ENCODE peak calls at places on chromosome 20, in seven cellular contexts. One of them, this sample, is unnamed.

GRCh38 chr20:61558726-61559125 is 306.7 kb downstream of the CDH4 start:
- DNase-seq in heart right ventricle: no peak
- DNase-seq in endothelial cell: no peak
- DNase-seq in WTC11: no peak
- DNase-seq in cardiac muscle cell: no peak
- DNase-seq in fibroblast of pulmonary artery: no peak
- DNase-seq in A549: no peak
- DNase-seq in this sample: no peak

GRCh38 chr20:32329817-32330554 is 28.1 kb upstream of the ASXL1 start:
- DNase-seq in heart right ventricle: no peak
- DNase-seq in endothelial cell: no peak
- DNase-seq in WTC11: no peak
- DNase-seq in cardiac muscle cell: no peak
- DNase-seq in fibroblast of pulmonary artery: no peak
- DNase-seq in A549: no peak
- DNase-seq in this sample: no peak

GRCh38 chr20:46058656-46059281 is 29.8 kb downstream of the SLC12A5 start:
- DNase-seq in heart right ventricle: no peak
- DNase-seq in endothelial cell: peak
- DNase-seq in WTC11: peak
- DNase-seq in cardiac muscle cell: no peak
- DNase-seq in fibroblast of pulmonary artery: no peak
- DNase-seq in A549: no peak
- DNase-seq in this sample: peak

GRCh38 chr20:45426621-45427020 is 10.7 kb downstream of the PIGT start:
- DNase-seq in heart right ventricle: no peak
- DNase-seq in endothelial cell: no peak
- DNase-seq in WTC11: no peak
- DNase-seq in cardiac muscle cell: no peak
- DNase-seq in fibroblast of pulmonary artery: no peak
- DNase-seq in A549: no peak
- DNase-seq in this sample: no peak

GRCh38 chr20:25126630-25127029 is 44.7 kb upstream of the VSX1 start:
- DNase-seq in heart right ventricle: no peak
- DNase-seq in endothelial cell: no peak
- DNase-seq in WTC11: no peak
- DNase-seq in cardiac muscle cell: no peak
- DNase-seq in fibroblast of pulmonary artery: no peak
- DNase-seq in A549: no peak
- DNase-seq in this sample: no peak

GRCh38 chr20:62355527-62356142 is 11.5 kb downstream of the LAMA5 start:
- DNase-seq in heart right ventricle: peak
- DNase-seq in endothelial cell: no peak
- DNase-seq in WTC11: no peak
- DNase-seq in cardiac muscle cell: peak
- DNase-seq in fibroblast of pulmonary artery: peak
- DNase-seq in A549: peak
- DNase-seq in this sample: no peak

GRCh38 chr20:60332523-60332922 is 374.3 kb downstream of the CDH26 start:
- DNase-seq in heart right ventricle: no peak
- DNase-seq in endothelial cell: no peak
- DNase-seq in WTC11: no peak
- DNase-seq in cardiac muscle cell: no peak
- DNase-seq in fibroblast of pulmonary artery: no peak
- DNase-seq in A549: no peak
- DNase-seq in this sample: no peak

GRCh38 chr20:62040381-62040922 is 25.2 kb downstream of the TAF4 start:
- DNase-seq in heart right ventricle: no peak
- DNase-seq in endothelial cell: no peak
- DNase-seq in WTC11: no peak
- DNase-seq in cardiac muscle cell: no peak
- DNase-seq in fibroblast of pulmonary artery: no peak
- DNase-seq in A549: no peak
- DNase-seq in this sample: no peak

GRCh38 chr20:44419131-44419844 is 56.4 kb upstream of the TTPAL start:
- DNase-seq in heart right ventricle: no peak
- DNase-seq in endothelial cell: no peak
- DNase-seq in WTC11: no peak
- DNase-seq in cardiac muscle cell: no peak
- DNase-seq in fibroblast of pulmonary artery: no peak
- DNase-seq in A549: no peak
- DNase-seq in this sample: no peak

GRCh38 chr20:31691646-31692275 is 30.9 kb downstream of the BCL2L1 start:
- DNase-seq in heart right ventricle: no peak
- DNase-seq in endothelial cell: no peak
- DNase-seq in WTC11: no peak
- DNase-seq in cardiac muscle cell: peak
- DNase-seq in fibroblast of pulmonary artery: no peak
- DNase-seq in A549: no peak
- DNase-seq in this sample: no peak

GRCh38 chr20:1478566-1478965 is 11.9 kb upstream of the NSFL1C start:
- DNase-seq in heart right ventricle: no peak
- DNase-seq in endothelial cell: no peak
- DNase-seq in WTC11: no peak
- DNase-seq in cardiac muscle cell: peak
- DNase-seq in fibroblast of pulmonary artery: peak
- DNase-seq in A549: peak
- DNase-seq in this sample: no peak

GRCh38 chr20:9985773-9986172 is 49.0 kb upstream of the ANKEF1 start:
- DNase-seq in heart right ventricle: no peak
- DNase-seq in endothelial cell: no peak
- DNase-seq in WTC11: no peak
- DNase-seq in cardiac muscle cell: peak
- DNase-seq in fibroblast of pulmonary artery: no peak
- DNase-seq in A549: no peak
- DNase-seq in this sample: no peak

GRCh38 chr20:1437222-1437904 is 29.3 kb downstream of the NSFL1C start:
- DNase-seq in heart right ventricle: peak
- DNase-seq in endothelial cell: peak
- DNase-seq in WTC11: peak
- DNase-seq in cardiac muscle cell: peak
- DNase-seq in fibroblast of pulmonary artery: peak
- DNase-seq in A549: peak
- DNase-seq in this sample: peak

GRCh38 chr20:58086763-58087566 is 141.5 kb downstream of the ANKRD60 start:
- DNase-seq in heart right ventricle: peak
- DNase-seq in endothelial cell: peak
- DNase-seq in WTC11: peak
- DNase-seq in cardiac muscle cell: peak
- DNase-seq in fibroblast of pulmonary artery: peak
- DNase-seq in A549: peak
- DNase-seq in this sample: peak

GRCh38 chr20:62202083-62202395 is 18.0 kb downstream of the HRH3 start:
- DNase-seq in heart right ventricle: no peak
- DNase-seq in endothelial cell: no peak
- DNase-seq in WTC11: no peak
- DNase-seq in cardiac muscle cell: no peak
- DNase-seq in fibroblast of pulmonary artery: no peak
- DNase-seq in A549: no peak
- DNase-seq in this sample: no peak

GRCh38 chr20:48904566-48905321 is 16.8 kb upstream of the ARFGEF2 start:
- DNase-seq in heart right ventricle: peak
- DNase-seq in endothelial cell: peak
- DNase-seq in WTC11: peak
- DNase-seq in cardiac muscle cell: peak
- DNase-seq in fibroblast of pulmonary artery: peak
- DNase-seq in A549: peak
- DNase-seq in this sample: peak

GRCh38 chr20:54103067-54103761 is 32.8 kb upstream of the BCAS1 start:
- DNase-seq in heart right ventricle: peak
- DNase-seq in endothelial cell: peak
- DNase-seq in WTC11: peak
- DNase-seq in cardiac muscle cell: peak
- DNase-seq in fibroblast of pulmonary artery: peak
- DNase-seq in A549: peak
- DNase-seq in this sample: peak

DNA sequence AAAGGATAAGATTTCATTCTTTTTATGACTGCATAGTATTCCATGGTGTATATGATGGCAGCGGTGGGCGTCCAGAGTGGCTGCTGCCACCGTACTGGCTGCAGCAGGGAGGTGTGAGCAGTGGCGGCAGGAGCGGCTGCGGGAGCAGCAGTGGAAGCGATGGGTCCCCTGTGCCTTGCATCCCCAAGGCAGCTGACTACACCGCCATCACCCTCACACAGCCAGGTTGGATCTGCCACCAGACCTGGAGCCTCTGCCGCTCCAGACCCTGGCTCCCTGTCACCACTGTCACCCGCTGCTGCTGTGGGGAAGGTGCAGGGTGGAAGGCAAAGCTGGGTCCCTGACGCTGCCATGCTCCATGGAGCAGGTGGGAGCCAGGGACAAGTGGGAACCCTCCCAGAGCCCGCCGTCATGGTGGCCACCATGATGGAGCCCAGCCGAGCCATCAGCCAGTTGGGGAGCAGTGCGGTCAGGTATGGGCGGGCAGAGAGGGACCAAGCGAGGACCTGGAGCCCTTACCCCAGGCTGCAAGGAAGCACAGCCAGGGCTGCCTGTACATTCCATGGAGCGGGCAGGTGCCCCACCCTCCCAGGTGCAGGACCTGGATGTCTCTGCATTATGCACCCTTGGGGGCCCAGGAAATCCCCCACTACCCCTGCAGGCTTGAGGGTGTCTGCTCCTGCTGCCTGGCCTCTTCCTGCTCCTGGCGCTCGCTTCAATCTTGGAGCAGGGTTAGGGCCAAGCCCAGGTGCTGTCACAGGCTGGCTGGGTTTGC is 226.1 kb downstream of the OTOR start:
- DNase-seq in heart right ventricle: no peak
- DNase-seq in endothelial cell: no peak
- DNase-seq in WTC11: no peak
- DNase-seq in cardiac muscle cell: no peak
- DNase-seq in fibroblast of pulmonary artery: no peak
- DNase-seq in A549: no peak
- DNase-seq in this sample: no peak
- TF ChIP-seq CTCF in heart right ventricle: no peak
- TF ChIP-seq CTCF in endothelial cell: no peak
- TF ChIP-seq CTCF in WTC11: no peak
- TF ChIP-seq CTCF in cardiac muscle cell: no peak
- TF ChIP-seq CTCF in fibroblast of pulmonary artery: no peak
- TF ChIP-seq CTCF in A549: no peak
- TF ChIP-seq CTCF in this sample: no peak

DNA sequence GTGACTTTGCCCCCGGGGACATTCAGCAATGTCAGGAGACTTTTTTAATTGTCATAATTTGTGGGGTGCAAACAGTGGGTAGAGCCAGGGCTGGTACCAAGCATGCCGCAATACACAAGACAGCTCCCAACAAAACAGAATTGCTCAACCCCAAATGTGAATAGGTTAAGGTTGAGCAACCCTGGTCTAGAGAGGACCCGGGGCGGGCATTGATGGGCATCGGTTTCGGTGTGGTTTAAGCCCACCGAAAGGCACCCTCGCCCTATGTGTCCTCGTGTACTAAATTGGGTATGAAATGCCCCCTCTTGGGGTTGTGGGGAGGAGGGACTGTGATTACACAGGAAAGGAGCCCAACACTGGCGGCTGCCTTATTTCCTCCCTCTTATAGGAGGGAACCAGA is 36.0 kb downstream of the KIAA1755 start:
- DNase-seq in heart right ventricle: no peak
- DNase-seq in endothelial cell: no peak
- DNase-seq in WTC11: no peak
- DNase-seq in cardiac muscle cell: no peak
- DNase-seq in fibroblast of pulmonary artery: no peak
- DNase-seq in A549: no peak
- DNase-seq in this sample: no peak
- TF ChIP-seq CTCF in heart right ventricle: no peak
- TF ChIP-seq CTCF in endothelial cell: no peak
- TF ChIP-seq CTCF in WTC11: no peak
- TF ChIP-seq CTCF in cardiac muscle cell: no peak
- TF ChIP-seq CTCF in fibroblast of pulmonary artery: no peak
- TF ChIP-seq CTCF in A549: no peak
- TF ChIP-seq CTCF in this sample: no peak

DNA sequence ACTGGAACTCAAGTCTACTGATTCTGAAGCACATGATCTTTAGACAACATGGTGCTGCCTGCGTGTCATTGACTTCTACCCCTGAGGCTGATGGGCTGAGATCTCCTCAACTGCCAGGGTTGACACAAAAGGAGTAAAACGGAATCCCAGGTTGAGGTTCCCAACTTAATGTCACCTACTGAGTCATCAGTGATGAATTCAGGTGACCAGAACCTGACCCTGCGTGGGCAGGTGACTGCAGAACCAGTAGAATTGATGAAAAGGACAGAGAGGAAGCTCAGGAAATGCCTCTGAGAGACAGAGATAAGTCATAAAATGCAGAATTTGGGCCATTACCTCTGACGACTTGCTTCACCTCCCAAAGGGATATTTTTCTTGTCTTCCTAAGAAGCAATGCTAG is 7.7 kb upstream of the KIZ start:
- DNase-seq in heart right ventricle: no peak
- DNase-seq in endothelial cell: no peak
- DNase-seq in WTC11: no peak
- DNase-seq in cardiac muscle cell: no peak
- DNase-seq in fibroblast of pulmonary artery: no peak
- DNase-seq in A549: no peak
- DNase-seq in this sample: no peak
- TF ChIP-seq CTCF in heart right ventricle: no peak
- TF ChIP-seq CTCF in endothelial cell: no peak
- TF ChIP-seq CTCF in WTC11: no peak
- TF ChIP-seq CTCF in cardiac muscle cell: no peak
- TF ChIP-seq CTCF in fibroblast of pulmonary artery: no peak
- TF ChIP-seq CTCF in A549: no peak
- TF ChIP-seq CTCF in this sample: no peak

DNA sequence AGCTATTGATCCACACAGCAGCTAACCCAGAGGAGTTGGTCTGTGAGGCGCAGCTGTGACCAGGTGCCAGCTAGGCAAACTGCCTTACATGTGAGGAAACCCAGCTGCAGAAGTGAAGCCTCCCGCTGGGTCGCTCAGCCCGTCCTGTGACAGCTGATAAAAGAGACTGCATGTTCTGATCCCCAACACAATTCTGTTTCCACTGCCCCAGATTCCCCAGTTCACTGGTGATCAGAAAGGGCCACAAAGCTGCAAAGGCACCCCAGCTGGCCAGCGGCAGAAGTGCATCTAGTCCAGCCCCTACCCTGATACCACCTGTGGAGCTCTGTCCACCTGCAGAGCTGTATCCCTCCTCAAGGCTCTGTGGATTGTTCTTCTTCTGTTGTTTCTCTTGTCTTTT is 64.5 kb downstream of the CTNNBL1 start:
- DNase-seq in heart right ventricle: no peak
- DNase-seq in endothelial cell: peak
- DNase-seq in WTC11: peak
- DNase-seq in cardiac muscle cell: no peak
- DNase-seq in fibroblast of pulmonary artery: no peak
- DNase-seq in A549: peak
- DNase-seq in this sample: no peak
- TF ChIP-seq CTCF in heart right ventricle: no peak
- TF ChIP-seq CTCF in endothelial cell: peak
- TF ChIP-seq CTCF in WTC11: peak
- TF ChIP-seq CTCF in cardiac muscle cell: peak
- TF ChIP-seq CTCF in fibroblast of pulmonary artery: peak
- TF ChIP-seq CTCF in A549: no peak
- TF ChIP-seq CTCF in this sample: no peak

GRCh38 chr20:12557224-12557623 is 451.5 kb upstream of the SPTLC3 start:
- DNase-seq in heart right ventricle: no peak
- DNase-seq in endothelial cell: no peak
- DNase-seq in WTC11: no peak
- DNase-seq in cardiac muscle cell: no peak
- DNase-seq in fibroblast of pulmonary artery: no peak
- DNase-seq in A549: no peak
- DNase-seq in this sample: no peak
- TF ChIP-seq CTCF in heart right ventricle: no peak
- TF ChIP-seq CTCF in endothelial cell: no peak
- TF ChIP-seq CTCF in WTC11: no peak
- TF ChIP-seq CTCF in cardiac muscle cell: no peak
- TF ChIP-seq CTCF in fibroblast of pulmonary artery: no peak
- TF ChIP-seq CTCF in A549: no peak
- TF ChIP-seq CTCF in this sample: no peak

GRCh38 chr20:51378171-51378928 is 164.2 kb downstream of the NFATC2 start:
- DNase-seq in heart right ventricle: no peak
- DNase-seq in endothelial cell: peak
- DNase-seq in WTC11: peak
- DNase-seq in cardiac muscle cell: no peak
- DNase-seq in fibroblast of pulmonary artery: no peak
- DNase-seq in A549: peak
- DNase-seq in this sample: no peak
- TF ChIP-seq CTCF in heart right ventricle: no peak
- TF ChIP-seq CTCF in endothelial cell: no peak
- TF ChIP-seq CTCF in WTC11: no peak
- TF ChIP-seq CTCF in cardiac muscle cell: no peak
- TF ChIP-seq CTCF in fibroblast of pulmonary artery: peak
- TF ChIP-seq CTCF in A549: no peak
- TF ChIP-seq CTCF in this sample: peak